ENCODE peak calls at places on chromosomes 1 and 21, in ten cellular contexts. W, I, U, A, T, Y, N, D, P and Q are unnamed samples.

GRCh38 chr1:234578735-234579134 is 31.2 kb downstream of the IRF2BP2 start:
- DNase-seq in N (no peak), T (no peak), P (no peak), A (no peak), D (no peak), Y (no peak), U (no peak), I (no peak), W (no peak), Q (no peak)

GRCh38 chr21:45136927-45137611 is 62.7 kb downstream of the ADARB1 start:
- DNase-seq in T (peak; percentile 81), A (peak; percentile 75), Y (peak; percentile 84), W (peak; percentile 55), D (peak; percentile 70), I (peak; percentile 90), U (peak; percentile 68), N (peak; percentile 89), P (peak; percentile 85), Q (peak; percentile 90)

GRCh38 chr1:174399211-174399610 is 48.6 kb upstream of the GPR52 start:
- DNase-seq in A (peak; percentile 26), I (no peak), P (no peak), D (no peak), Y (no peak), W (no peak), T (no peak), U (no peak), N (no peak), Q (no peak)

GRCh38 chr1:6461538-6462411 is 4.2 kb downstream of the TNFRSF25 start:
- DNase-seq in N (no peak), I (no peak), U (no peak), W (no peak), D (no peak), A (no peak), Y (no peak), T (no peak), P (no peak), Q (no peak)

GRCh38 chr1:39833121-39833520 is 44.5 kb upstream of the BMP8B start:
- DNase-seq in D (no peak), I (no peak), U (no peak), W (peak; percentile 100), N (no peak), Y (no peak), T (no peak), P (no peak), A (no peak), Q (peak; percentile 4)

GRCh38 chr1:220841293-220841692 is 38.0 kb upstream of the HLX start:
- DNase-seq in P (peak; percentile 10), D (no peak), A (no peak), I (no peak), N (no peak), W (no peak), U (no peak), Y (no peak), T (no peak), Q (no peak)

GRCh38 chr1:23480187-23481025 is 3.6 kb downstream of the ASAP3 start:
- DNase-seq in Y (no peak), T (no peak), I (no peak), W (no peak), D (no peak), A (no peak), U (no peak), N (no peak), P (no peak), Q (no peak)

GRCh38 chr21:15706686-15707085 is 23.1 kb upstream of the USP25 start:
- DNase-seq in W (no peak), Y (peak; percentile 95), I (no peak), P (peak; percentile 95), U (no peak), T (peak; percentile 88), D (peak; percentile 99), A (peak; percentile 99), N (peak; percentile 46), Q (peak; percentile 97)